ENCODE peak calls at places on chromosomes 12 and 14, in five cellular contexts. One of them, this sample, is unnamed.

GRCh38 chr12:24975425-24975824 is 26.5 kb upstream of the BCAT1 start:
- DNase-seq in AG10803: no peak
- DNase-seq in tibial artery: no peak
- DNase-seq in brain microvascular endothelial cell: no peak
- DNase-seq in fibroblast of the aortic adventitia: peak; percentile 47
- DNase-seq in this sample: no peak

GRCh38 chr12:11628353-11628752 is 21.1 kb upstream of the ETV6 start:
- DNase-seq in AG10803: no peak
- DNase-seq in tibial artery: no peak
- DNase-seq in brain microvascular endothelial cell: no peak
- DNase-seq in fibroblast of the aortic adventitia: no peak
- DNase-seq in this sample: no peak

GRCh38 chr12:128823216-128823915 is 392 bp downstream of the SLC15A4 start:
- DNase-seq in AG10803: peak; percentile 17
- DNase-seq in tibial artery: peak; percentile 43
- DNase-seq in brain microvascular endothelial cell: no peak
- DNase-seq in fibroblast of the aortic adventitia: no peak
- DNase-seq in this sample: no peak

GRCh38 chr14:24863933-24864708 is 185.8 kb downstream of the STXBP6 start:
- DNase-seq in AG10803: no peak
- DNase-seq in tibial artery: no peak
- DNase-seq in brain microvascular endothelial cell: no peak
- DNase-seq in fibroblast of the aortic adventitia: no peak
- DNase-seq in this sample: no peak

GRCh38 chr12:27951898-27952297 is 20.6 kb downstream of the PTHLH start:
- DNase-seq in AG10803: no peak
- DNase-seq in tibial artery: no peak
- DNase-seq in brain microvascular endothelial cell: no peak
- DNase-seq in fibroblast of the aortic adventitia: no peak
- DNase-seq in this sample: no peak

GRCh38 chr14:86055512-86055911 is 525.6 kb downstream of the FLRT2 start:
- DNase-seq in AG10803: no peak
- DNase-seq in tibial artery: no peak
- DNase-seq in brain microvascular endothelial cell: no peak
- DNase-seq in fibroblast of the aortic adventitia: peak; percentile 2
- DNase-seq in this sample: no peak

GRCh38 chr14:102408729-102409128 is 46.0 kb downstream of the TECPR2 start:
- DNase-seq in AG10803: no peak
- DNase-seq in tibial artery: no peak
- DNase-seq in brain microvascular endothelial cell: no peak
- DNase-seq in fibroblast of the aortic adventitia: peak; percentile 6
- DNase-seq in this sample: no peak

GRCh38 chr12:107884769-107885694 is 110.5 kb downstream of the ASCL4 start:
- DNase-seq in AG10803: peak; percentile 51
- DNase-seq in tibial artery: no peak
- DNase-seq in brain microvascular endothelial cell: peak; percentile 64
- DNase-seq in fibroblast of the aortic adventitia: peak; percentile 61
- DNase-seq in this sample: peak; percentile 30

GRCh38 chr14:69260246-69260978 is 454 bp downstream of the GALNT16 start:
- DNase-seq in AG10803: no peak
- DNase-seq in tibial artery: no peak
- DNase-seq in brain microvascular endothelial cell: peak; percentile 11
- DNase-seq in fibroblast of the aortic adventitia: no peak
- DNase-seq in this sample: no peak

GRCh38 chr12:91347686-91348085 is 165.1 kb upstream of the DCN start:
- DNase-seq in AG10803: peak; percentile 92
- DNase-seq in tibial artery: no peak
- DNase-seq in brain microvascular endothelial cell: no peak
- DNase-seq in fibroblast of the aortic adventitia: no peak
- DNase-seq in this sample: no peak

GRCh38 chr12:112252184-112252583 is 126.8 kb downstream of the TRAFD1 start:
- DNase-seq in AG10803: no peak
- DNase-seq in tibial artery: no peak
- DNase-seq in brain microvascular endothelial cell: peak; percentile 25
- DNase-seq in fibroblast of the aortic adventitia: peak; percentile 38
- DNase-seq in this sample: no peak

GRCh38 chr12:110780448-110780847 is 37.8 kb upstream of the PPP1CC start:
- DNase-seq in AG10803: no peak
- DNase-seq in tibial artery: no peak
- DNase-seq in brain microvascular endothelial cell: no peak
- DNase-seq in fibroblast of the aortic adventitia: no peak
- DNase-seq in this sample: no peak

GRCh38 chr14:46197856-46198255 is 453.7 kb downstream of the RPL10L start:
- DNase-seq in AG10803: no peak
- DNase-seq in tibial artery: no peak
- DNase-seq in brain microvascular endothelial cell: peak; percentile 22
- DNase-seq in fibroblast of the aortic adventitia: no peak
- DNase-seq in this sample: no peak

GRCh38 chr12:123513805-123514204 is 19.7 kb downstream of the RILPL1 start:
- DNase-seq in AG10803: no peak
- DNase-seq in tibial artery: no peak
- DNase-seq in brain microvascular endothelial cell: no peak
- DNase-seq in fibroblast of the aortic adventitia: no peak
- DNase-seq in this sample: no peak

GRCh38 chr12:31585271-31585670 is 5.7 kb downstream of the DENND5B start:
- DNase-seq in AG10803: peak; percentile 73
- DNase-seq in tibial artery: no peak
- DNase-seq in brain microvascular endothelial cell: peak; percentile 51
- DNase-seq in fibroblast of the aortic adventitia: peak; percentile 54
- DNase-seq in this sample: peak; percentile 78

GRCh38 chr12:98754095-98754494 is 109.0 kb downstream of the APAF1 start:
- DNase-seq in AG10803: peak; percentile 51
- DNase-seq in tibial artery: no peak
- DNase-seq in brain microvascular endothelial cell: peak; percentile 83
- DNase-seq in fibroblast of the aortic adventitia: peak; percentile 24
- DNase-seq in this sample: peak; percentile 85

GRCh38 chr12:45168976-45169375 is 46.9 kb upstream of the ANO6 start:
- DNase-seq in AG10803: no peak
- DNase-seq in tibial artery: no peak
- DNase-seq in brain microvascular endothelial cell: no peak
- DNase-seq in fibroblast of the aortic adventitia: no peak
- DNase-seq in this sample: no peak

GRCh38 chr12:130920119-130920703 is 33.5 kb upstream of the ADGRD1 start:
- DNase-seq in AG10803: peak; percentile 64
- DNase-seq in tibial artery: no peak
- DNase-seq in brain microvascular endothelial cell: no peak
- DNase-seq in fibroblast of the aortic adventitia: no peak
- DNase-seq in this sample: no peak

GRCh38 chr12:89355243-89356068 is 3.2 kb upstream of the DUSP6 start:
- DNase-seq in AG10803: no peak
- DNase-seq in tibial artery: no peak
- DNase-seq in brain microvascular endothelial cell: no peak
- DNase-seq in fibroblast of the aortic adventitia: no peak
- DNase-seq in this sample: no peak

GRCh38 chr12:6613015-6613775 is 6.0 kb upstream of the CHD4 start:
- DNase-seq in AG10803: peak; percentile 70
- DNase-seq in tibial artery: peak; percentile 76
- DNase-seq in brain microvascular endothelial cell: peak; percentile 65
- DNase-seq in fibroblast of the aortic adventitia: peak; percentile 75
- DNase-seq in this sample: peak; percentile 72

DNA sequence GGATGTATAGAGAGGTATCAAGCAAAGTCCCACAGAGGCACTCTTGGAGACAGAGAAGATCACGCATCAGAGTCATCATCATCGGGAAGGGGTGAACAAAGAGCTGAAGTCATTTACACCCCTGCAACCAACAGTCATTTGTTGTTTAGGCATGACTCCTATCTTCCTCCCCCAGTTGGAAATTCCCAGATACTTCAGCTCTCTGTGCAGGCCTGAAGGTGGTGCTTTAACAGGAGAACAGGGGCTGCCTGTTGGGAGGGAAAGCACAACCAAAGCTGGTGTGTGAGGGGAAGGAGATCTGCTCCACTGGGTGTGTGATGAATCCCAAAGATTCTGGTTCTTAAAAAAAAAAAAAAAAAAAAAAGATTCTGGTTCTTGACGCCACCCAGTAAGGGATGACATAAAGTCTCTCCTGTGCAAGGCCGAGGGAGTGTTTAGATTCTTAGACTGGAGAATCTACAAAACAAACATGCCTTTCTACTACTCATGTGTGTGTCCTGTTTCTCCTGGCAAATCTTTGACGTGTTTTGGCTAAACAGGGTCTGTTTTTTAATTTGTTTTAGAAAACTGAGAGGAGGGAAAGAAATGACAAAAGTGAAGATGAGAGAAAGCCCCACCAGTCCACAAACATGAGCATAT is 121.0 kb upstream of the ARHGAP5 start:
- DNase-seq in AG10803: no peak
- DNase-seq in tibial artery: no peak
- DNase-seq in brain microvascular endothelial cell: no peak
- DNase-seq in fibroblast of the aortic adventitia: no peak
- DNase-seq in this sample: no peak
- TF ChIP-seq CTCF in AG10803: no peak
- TF ChIP-seq CTCF in tibial artery: no peak
- TF ChIP-seq CTCF in brain microvascular endothelial cell: no peak
- TF ChIP-seq CTCF in fibroblast of the aortic adventitia: no peak
- TF ChIP-seq CTCF in this sample: no peak

DNA sequence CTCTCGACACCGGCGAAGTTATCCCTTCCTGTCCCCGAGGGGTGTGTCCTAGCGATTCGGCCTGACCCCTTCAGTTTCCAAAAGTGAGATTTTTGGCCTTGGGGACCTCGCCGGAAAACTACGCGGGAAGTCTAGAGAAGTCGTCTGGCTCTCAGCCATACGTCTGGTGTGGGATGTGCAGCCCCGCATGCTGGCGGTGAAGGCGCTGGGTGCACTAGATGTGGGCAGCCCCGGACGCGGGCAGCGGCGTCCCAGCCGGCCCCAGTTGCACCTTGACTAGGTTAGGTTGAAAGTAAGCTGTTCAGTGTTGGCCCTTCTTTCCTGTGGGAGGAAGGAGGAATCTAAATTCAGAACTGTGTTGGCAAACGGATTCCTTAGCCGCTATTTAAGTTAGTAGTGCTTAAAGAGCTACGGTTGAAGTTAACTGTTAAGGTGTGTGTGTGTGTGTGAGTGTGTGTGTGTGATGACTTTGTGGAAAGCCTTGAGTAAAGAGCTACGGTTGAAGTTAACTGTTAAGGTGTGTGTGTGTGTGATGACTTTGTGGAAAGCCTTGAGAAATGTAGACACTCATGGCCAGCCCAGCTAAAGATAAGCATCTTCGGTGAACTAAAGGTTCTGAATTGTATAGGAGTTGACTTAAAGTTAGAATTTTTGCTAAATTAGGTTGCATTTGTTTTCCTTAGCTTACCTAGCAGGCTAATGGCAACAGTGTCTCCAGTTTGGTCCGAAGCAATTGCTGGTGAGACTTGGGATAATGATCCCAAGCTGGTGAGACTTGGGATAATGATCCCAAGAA is 1.2 kb downstream of the KTN1 start:
- DNase-seq in AG10803: peak; percentile 31
- DNase-seq in tibial artery: peak; percentile 28
- DNase-seq in brain microvascular endothelial cell: no peak
- DNase-seq in fibroblast of the aortic adventitia: peak; percentile 40
- DNase-seq in this sample: peak; percentile 20
- TF ChIP-seq CTCF in AG10803: no peak
- TF ChIP-seq CTCF in tibial artery: no peak
- TF ChIP-seq CTCF in brain microvascular endothelial cell: no peak
- TF ChIP-seq CTCF in fibroblast of the aortic adventitia: no peak
- TF ChIP-seq CTCF in this sample: no peak

DNA sequence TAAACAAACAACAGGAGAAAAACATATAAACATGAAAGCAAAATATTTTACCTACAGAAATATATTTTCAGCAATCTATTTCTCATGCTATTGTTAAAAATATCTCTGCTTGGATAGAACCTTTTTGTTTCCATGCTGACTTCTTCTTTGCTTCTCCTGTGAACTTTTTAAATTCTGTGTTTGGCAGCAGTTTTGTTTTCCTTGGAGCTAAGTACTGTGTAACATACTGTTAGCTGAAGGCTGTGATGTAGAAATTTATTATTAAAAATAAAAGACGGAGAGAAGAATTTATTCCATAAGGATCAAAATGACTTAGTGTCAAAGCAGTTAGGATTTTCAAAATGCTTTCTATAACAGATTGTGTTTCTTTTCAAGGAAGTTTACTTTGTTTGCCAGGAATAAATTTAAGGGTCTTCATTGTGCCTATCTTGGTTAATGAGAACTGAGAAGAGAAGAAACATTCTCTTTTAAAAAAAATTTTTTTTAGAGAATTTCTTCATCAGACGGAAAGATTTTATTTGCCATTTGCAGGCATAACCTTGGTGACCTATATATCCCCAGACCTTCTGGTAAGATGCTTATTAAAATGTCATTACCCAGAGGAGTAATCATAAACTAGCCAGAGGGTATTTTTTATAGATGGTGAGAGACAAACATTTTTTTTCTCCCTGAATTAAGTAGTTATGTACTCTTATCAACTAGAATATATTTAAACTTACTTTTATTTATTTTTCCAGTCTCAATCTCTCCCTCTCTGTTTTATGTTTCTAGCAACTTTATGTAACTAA is 147.2 kb upstream of the SLCO1C1 start:
- DNase-seq in AG10803: peak; percentile 6
- DNase-seq in tibial artery: no peak
- DNase-seq in brain microvascular endothelial cell: peak; percentile 23
- DNase-seq in fibroblast of the aortic adventitia: peak; percentile 79
- DNase-seq in this sample: no peak
- TF ChIP-seq CTCF in AG10803: no peak
- TF ChIP-seq CTCF in tibial artery: no peak
- TF ChIP-seq CTCF in brain microvascular endothelial cell: no peak
- TF ChIP-seq CTCF in fibroblast of the aortic adventitia: no peak
- TF ChIP-seq CTCF in this sample: no peak

GRCh38 chr12:53097207-53097563 is 282 bp upstream of the IGFBP6 start:
- DNase-seq in AG10803: peak; percentile 40
- DNase-seq in tibial artery: peak; percentile 72
- DNase-seq in brain microvascular endothelial cell: no peak
- DNase-seq in fibroblast of the aortic adventitia: peak; percentile 73
- DNase-seq in this sample: no peak

GRCh38 chr12:53097564-53098353 is at the start of gene IGFBP6:
- DNase-seq in AG10803: peak; percentile 39
- DNase-seq in tibial artery: peak; percentile 81
- DNase-seq in brain microvascular endothelial cell: peak; percentile 31
- DNase-seq in fibroblast of the aortic adventitia: peak; percentile 40
- DNase-seq in this sample: peak; percentile 16

GRCh38 chr12:53098354-53098981 is 1.0 kb downstream of the IGFBP6 start:
- DNase-seq in AG10803: peak; percentile 72
- DNase-seq in tibial artery: peak; percentile 80
- DNase-seq in brain microvascular endothelial cell: peak; percentile 77
- DNase-seq in fibroblast of the aortic adventitia: peak; percentile 80
- DNase-seq in this sample: peak; percentile 76

GRCh38 chr12:53100466-53101151 is 2.7 kb upstream of the SOAT2 start:
- DNase-seq in AG10803: no peak
- DNase-seq in tibial artery: no peak
- DNase-seq in brain microvascular endothelial cell: no peak
- DNase-seq in fibroblast of the aortic adventitia: no peak
- DNase-seq in this sample: no peak

DNA sequence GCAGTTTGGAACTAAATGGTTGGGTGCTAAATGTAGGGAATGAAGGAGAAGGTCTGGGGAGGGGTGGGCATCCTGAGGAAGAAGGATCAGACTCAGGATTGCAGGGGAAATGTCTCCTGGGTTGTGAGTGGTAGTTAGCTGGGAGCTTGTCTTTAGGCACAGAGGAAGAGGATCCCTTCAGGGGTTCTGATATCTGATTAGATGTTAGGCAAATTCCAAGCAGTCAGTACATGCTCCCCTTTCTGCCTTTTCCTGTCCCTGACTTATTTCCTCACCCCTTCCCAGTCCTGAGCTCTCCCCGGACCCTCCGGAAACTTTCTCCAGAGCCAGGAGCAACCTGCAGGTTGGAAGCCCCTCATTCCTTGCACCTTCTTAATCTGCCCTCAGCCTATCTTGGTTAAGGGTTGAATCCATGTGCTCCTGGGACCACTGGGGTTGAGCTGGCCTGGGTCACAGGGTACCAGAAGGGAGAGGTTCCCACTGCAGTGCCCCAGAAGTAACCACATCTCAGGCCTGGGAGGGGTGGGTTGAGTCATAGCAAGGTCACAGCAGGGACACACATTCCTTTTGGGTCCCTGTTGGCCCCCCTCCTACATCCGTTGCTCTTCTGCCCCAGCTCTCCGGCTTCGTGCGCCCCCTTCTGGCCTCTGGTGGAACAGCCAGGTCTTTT is 1.6 kb downstream of the IGFBP6 start:
- DNase-seq in AG10803: peak; percentile 98
- DNase-seq in tibial artery: peak; percentile 96
- DNase-seq in brain microvascular endothelial cell: peak; percentile 97
- DNase-seq in fibroblast of the aortic adventitia: peak; percentile 98
- DNase-seq in this sample: peak; percentile 95
- TF ChIP-seq CTCF in AG10803: peak; percentile 98
- TF ChIP-seq CTCF in tibial artery: peak; percentile 93
- TF ChIP-seq CTCF in brain microvascular endothelial cell: peak; percentile 99
- TF ChIP-seq CTCF in fibroblast of the aortic adventitia: peak; percentile 97
- TF ChIP-seq CTCF in this sample: peak; percentile 99